ENCODE peak calls at places on chromosome 7, in four cellular contexts. Q is astrocyte, G is SK-N-SH, A is mammary epithelial cell. E is an unnamed sample.

GRCh38 chr7:142745091-142745635 is 4.1 kb upstream of the PRSS1 start:
- DNase-seq in Q (no peak), G (no peak), A (no peak), E (no peak)

GRCh38 chr7:101681170-101682007 is 52.3 kb upstream of the MYL10 start:
- DNase-seq in Q (peak; percentile 85), G (peak; percentile 94), A (peak; percentile 70), E (no peak)

GRCh38 chr7:83643012-83643411 is 5.9 kb downstream of the SEMA3E start:
- DNase-seq in Q (peak; percentile 27), G (no peak), A (no peak), E (no peak)

GRCh38 chr7:135558337-135558767 is 635 bp downstream of the NUP205 start:
- DNase-seq in Q (peak; percentile 45), G (peak; percentile 84), A (peak; percentile 64), E (peak; percentile 85)

GRCh38 chr7:155424301-155425010 is 33.5 kb upstream of the EN2 start:
- DNase-seq in Q (no peak), G (no peak), A (no peak), E (no peak)

GRCh38 chr7:151599401-151600227 is 79.9 kb upstream of the RHEB start:
- DNase-seq in Q (peak; percentile 96), G (peak; percentile 69), A (peak; percentile 69), E (no peak)

GRCh38 chr7:33748793-33749192 is 156.5 kb upstream of the BMPER start:
- DNase-seq in Q (peak; percentile 25), G (no peak), A (no peak), E (no peak)

GRCh38 chr7:134903073-134903790 is 83.1 kb upstream of the AGBL3 start:
- DNase-seq in Q (peak; percentile 77), G (no peak), A (no peak), E (no peak)

GRCh38 chr7:105036217-105037168 is 22.5 kb downstream of the KMT2E start:
- DNase-seq in Q (no peak), G (no peak), A (no peak), E (no peak)

GRCh38 chr7:150935149-150935548 is 43.0 kb downstream of the KCNH2 start:
- DNase-seq in Q (no peak), G (no peak), A (no peak), E (no peak)

GRCh38 chr7:16801111-16801542 is 3.7 kb downstream of the AGR2 start:
- DNase-seq in Q (peak; percentile 74), G (peak; percentile 42), A (peak; percentile 90), E (peak; percentile 43)

DNA sequence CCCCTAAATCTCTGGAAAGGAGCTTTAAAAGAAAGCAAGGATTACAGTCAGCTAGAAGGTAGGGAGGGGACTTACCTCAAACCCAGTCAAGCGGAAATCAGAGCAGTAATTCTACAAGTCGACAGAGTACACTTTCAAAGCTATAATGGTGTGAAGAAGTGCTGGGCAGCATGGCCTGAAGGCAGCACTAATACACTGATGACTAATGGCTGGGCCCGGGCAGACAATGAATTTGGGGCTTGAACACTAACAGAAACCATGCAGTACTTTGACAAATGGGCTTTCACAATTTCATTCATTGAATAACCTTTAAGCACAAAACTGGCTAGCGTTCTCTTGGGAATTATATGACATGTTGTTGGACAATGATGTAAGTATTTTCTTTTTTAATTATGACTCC is 4.7 kb downstream of the GLI3 start:
- DNase-seq in Q (peak; percentile 65), G (no peak), A (peak; percentile 94), E (no peak)
- H3K4me3 ChIP-seq in Q (no peak overlapping the region), G (no peak overlapping the region), A (peak overlapping the region; percentile 8), E (no peak overlapping the region)

GRCh38 chr7:116708248-116708647 is 36.3 kb downstream of the MET start:
- DNase-seq in Q (peak; percentile 69), G (no peak), A (no peak), E (no peak)
- TF ChIP-seq CTCF in Q (no peak), G (no peak), A (no peak), E (no peak)

DNA sequence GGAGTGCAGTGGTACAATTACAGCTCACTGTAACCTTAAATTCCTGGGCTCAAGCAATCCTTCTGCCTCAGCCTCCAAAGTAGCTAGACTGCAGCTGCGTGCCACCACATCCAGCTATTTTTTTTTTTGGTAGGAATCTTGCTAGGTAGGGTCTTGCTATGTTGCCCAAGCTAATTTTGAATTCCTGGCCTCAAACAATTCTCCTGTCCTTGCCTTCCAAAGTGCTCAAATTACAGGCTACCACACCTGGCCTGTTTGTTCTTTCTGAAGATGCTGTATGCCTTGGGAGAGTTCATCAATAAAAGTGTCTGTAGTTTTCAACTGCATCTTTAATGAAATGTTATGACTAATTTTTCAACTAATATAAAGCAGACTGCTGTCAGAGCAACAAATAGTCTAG is 452 bp downstream of the SAMD9 start:
- DNase-seq in Q (no peak), G (no peak), A (no peak), E (no peak)
- H3K4me2 ChIP-seq in Q (peak overlapping the region; percentile 84), G (peak overlapping the region; percentile 74), A (peak overlapping the region; percentile 79), E (peak overlapping the region; percentile 79)

DNA sequence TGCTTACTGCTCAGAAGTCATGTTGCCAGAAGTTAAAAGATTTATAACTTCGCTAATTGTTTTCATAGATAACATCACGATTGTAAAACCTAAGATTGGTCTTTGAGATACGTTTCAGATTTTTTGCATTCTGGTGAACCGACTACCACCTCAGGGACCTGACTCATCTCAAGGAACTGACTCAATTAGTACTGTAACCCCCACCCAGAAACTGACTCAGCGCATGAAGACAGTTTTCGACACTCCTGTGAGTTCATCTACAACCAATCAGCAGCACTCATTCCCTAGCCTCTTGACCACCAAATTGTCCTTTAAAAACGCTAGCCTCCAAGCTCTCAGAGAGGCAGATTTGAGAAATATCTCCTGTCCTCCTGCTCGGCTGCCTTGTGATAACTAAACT is 72.3 kb downstream of the ELMO1 start:
- DNase-seq in Q (no peak), G (no peak), A (peak; percentile 86), E (no peak)
- H3K4me3 ChIP-seq in Q (no peak overlapping the region), G (no peak overlapping the region), A (no peak overlapping the region), E (no peak overlapping the region)

DNA sequence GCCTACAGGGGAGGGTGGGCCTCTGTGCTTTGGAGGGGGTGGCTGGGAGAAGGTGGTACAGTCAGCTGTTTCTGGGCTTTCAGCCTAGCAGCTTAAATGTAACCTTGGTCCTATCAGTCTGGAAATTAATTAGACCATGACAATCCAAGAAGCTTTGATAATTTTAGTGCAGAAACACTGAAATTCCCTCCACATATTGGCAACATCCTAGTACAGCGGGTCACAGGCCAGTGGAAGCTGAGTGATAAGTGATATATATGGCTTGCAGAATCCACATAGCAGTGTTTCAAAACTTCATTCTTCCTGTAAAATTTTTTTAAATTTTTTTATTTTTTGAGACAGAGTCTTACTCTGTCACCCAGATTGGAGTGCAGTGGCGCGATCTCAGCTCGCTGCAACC is 212.6 kb downstream of the TYW1 start:
- DNase-seq in Q (no peak), G (no peak), A (no peak), E (no peak)
- TF ChIP-seq CTCF in Q (no peak), G (no peak), A (no peak), E (no peak)

GRCh38 chr7:92696584-92696983 is 106.4 kb upstream of the FAM133B start:
- DNase-seq in Q (no peak), G (no peak), A (no peak), E (no peak)

GRCh38 chr7:92695308-92696261 is 105.4 kb upstream of the FAM133B start:
- DNase-seq in Q (peak; percentile 86), G (no peak), A (peak; percentile 77), E (no peak)

GRCh38 chr7:92693519-92693918 is 103.3 kb upstream of the FAM133B start:
- DNase-seq in Q (no peak), G (no peak), A (no peak), E (no peak)

GRCh38 chr7:92691578-92691977 is 101.4 kb upstream of the FAM133B start:
- DNase-seq in Q (peak; percentile 36), G (peak; percentile 43), A (peak; percentile 54), E (peak; percentile 75)

DNA sequence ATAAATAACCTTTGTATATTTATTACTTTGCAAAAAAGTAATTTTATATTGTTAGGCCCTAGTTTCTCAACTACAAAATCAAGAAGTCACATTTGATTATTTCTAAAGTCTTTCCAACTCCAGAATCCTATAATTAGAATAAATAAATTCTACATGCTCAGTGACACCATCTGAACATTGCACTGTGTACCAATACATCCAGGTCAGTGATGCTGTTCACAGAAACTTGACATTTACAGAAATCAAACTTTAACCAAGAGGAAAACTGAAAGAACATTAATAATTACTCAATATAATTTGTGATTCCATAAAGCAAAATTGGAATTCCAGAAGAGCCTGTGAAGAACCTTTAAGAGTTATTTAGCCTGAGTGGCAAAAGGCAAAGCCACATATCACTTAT is 104.0 kb upstream of the FAM133B start:
- DNase-seq in Q (no peak), G (no peak), A (no peak), E (no peak)
- H3K4me2 ChIP-seq in Q (no peak overlapping the region), G (no peak overlapping the region), A (no peak overlapping the region), E (no peak overlapping the region)

GRCh38 chr7:112110651-112111050 is 95.5 kb downstream of the DOCK4 start:
- DNase-seq in Q (no peak), G (no peak), A (no peak), E (no peak)

GRCh38 chr7:112108984-112109383 is 97.2 kb downstream of the DOCK4 start:
- DNase-seq in Q (no peak), G (no peak), A (no peak), E (no peak)

GRCh38 chr7:112110175-112110574 is 96.0 kb downstream of the DOCK4 start:
- DNase-seq in Q (no peak), G (no peak), A (no peak), E (no peak)

GRCh38 chr7:112116894-112117293 is 89.3 kb downstream of the DOCK4 start:
- DNase-seq in Q (no peak), G (no peak), A (no peak), E (no peak)

DNA sequence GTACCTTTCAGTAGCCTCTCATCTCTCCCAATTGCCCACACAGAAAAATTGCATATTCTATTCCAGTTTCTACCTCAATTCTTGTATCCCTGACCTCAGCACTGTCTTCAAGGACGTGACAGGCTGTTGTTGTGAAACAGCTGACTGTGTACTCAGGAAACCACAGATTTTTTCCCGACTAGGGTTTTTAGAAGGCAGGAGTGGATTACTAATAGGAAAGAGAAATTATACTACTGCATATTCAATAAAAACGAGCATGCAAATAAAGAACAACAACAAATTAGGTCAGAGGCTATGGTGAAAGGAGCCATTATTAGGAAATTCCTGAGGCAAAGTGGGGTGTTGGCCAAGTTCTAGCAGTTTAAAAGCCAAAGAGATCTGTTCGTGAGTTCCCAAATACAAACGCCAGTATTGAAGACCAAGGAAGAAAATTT is 93.4 kb downstream of the DOCK4 start:
- DNase-seq in Q (peak; percentile 40), G (no peak), A (peak; percentile 78), E (no peak)
- H3K4me3 ChIP-seq in Q (no peak overlapping the region), G (no peak overlapping the region), A (no peak overlapping the region), E (no peak overlapping the region)

GRCh38 chr7:133564484-133564883 is 311.6 kb downstream of the EXOC4 start:
- DNase-seq in Q (no peak), G (no peak), A (no peak), E (no peak)
- TF ChIP-seq CTCF in Q (peak; percentile 4), G (peak; percentile 49), A (peak; percentile 10), E (peak; percentile 56)